ENCODE peak calls at places on chromosomes 11 and 22, in six cellular contexts. One of them, this sample, is unnamed. For H3K4me1, the result is how much of the 10 kb centered on the place peaks cover.

GRCh38 chr11:77590194-77590591 is 440 bp downstream of the AQP11 start:
- DNase-seq in A549: peak
- DNase-seq in neuronal stem cell: peak
- DNase-seq in tibial nerve: no peak
- DNase-seq in pancreas: peak
- DNase-seq in effector memory CD4-positive, alpha-beta T cell: no peak
- DNase-seq in this sample: peak

GRCh38 chr22:42976131-42976530 is 38.8 kb downstream of the PACSIN2 start:
- DNase-seq in A549: no peak
- DNase-seq in pancreas: no peak
- DNase-seq in neuronal stem cell: no peak
- DNase-seq in effector memory CD4-positive, alpha-beta T cell: no peak
- DNase-seq in tibial nerve: no peak
- DNase-seq in this sample: no peak

GRCh38 chr22:48976556-48977535 is 850.8 kb downstream of the BRD1 start:
- DNase-seq in A549: no peak
- DNase-seq in tibial nerve: no peak
- DNase-seq in effector memory CD4-positive, alpha-beta T cell: no peak
- DNase-seq in pancreas: no peak
- DNase-seq in neuronal stem cell: no peak
- DNase-seq in this sample: no peak

GRCh38 chr11:76652989-76653673 is 17.4 kb downstream of the LRRC32 start:
- DNase-seq in A549: no peak
- DNase-seq in pancreas: no peak
- DNase-seq in tibial nerve: peak
- DNase-seq in neuronal stem cell: no peak
- DNase-seq in effector memory CD4-positive, alpha-beta T cell: no peak
- DNase-seq in this sample: no peak

GRCh38 chr22:38957046-38957770 is at the start of gene APOBEC3A:
- DNase-seq in tibial nerve: no peak
- DNase-seq in pancreas: no peak
- DNase-seq in A549: no peak
- DNase-seq in neuronal stem cell: no peak
- DNase-seq in effector memory CD4-positive, alpha-beta T cell: no peak
- DNase-seq in this sample: no peak

GRCh38 chr11:1278766-1279673 is 30.4 kb downstream of the TOLLIP start:
- DNase-seq in tibial nerve: no peak
- DNase-seq in pancreas: peak
- DNase-seq in neuronal stem cell: no peak
- DNase-seq in effector memory CD4-positive, alpha-beta T cell: no peak
- DNase-seq in A549: no peak
- DNase-seq in this sample: no peak

GRCh38 chr11:8631395-8632110 is 37.5 kb upstream of the STK33 start:
- DNase-seq in pancreas: no peak
- DNase-seq in effector memory CD4-positive, alpha-beta T cell: no peak
- DNase-seq in neuronal stem cell: no peak
- DNase-seq in A549: no peak
- DNase-seq in tibial nerve: no peak
- DNase-seq in this sample: peak

GRCh38 chr11:69238562-69239319 is 55.2 kb upstream of the MYEOV start:
- DNase-seq in A549: no peak
- DNase-seq in neuronal stem cell: no peak
- DNase-seq in tibial nerve: no peak
- DNase-seq in effector memory CD4-positive, alpha-beta T cell: no peak
- DNase-seq in pancreas: no peak
- DNase-seq in this sample: no peak

GRCh38 chr22:30637701-30638114 is 2.1 kb downstream of the SLC35E4 start:
- DNase-seq in neuronal stem cell: no peak
- DNase-seq in effector memory CD4-positive, alpha-beta T cell: no peak
- DNase-seq in tibial nerve: no peak
- DNase-seq in A549: no peak
- DNase-seq in pancreas: no peak
- DNase-seq in this sample: no peak

GRCh38 chr11:61516675-61517516 is 8.3 kb downstream of the LRRC10B start:
- DNase-seq in tibial nerve: no peak
- DNase-seq in A549: peak
- DNase-seq in effector memory CD4-positive, alpha-beta T cell: peak
- DNase-seq in pancreas: peak
- DNase-seq in neuronal stem cell: peak
- DNase-seq in this sample: peak

GRCh38 chr11:63869686-63870085 is 30.8 kb downstream of the MARK2 start:
- DNase-seq in tibial nerve: no peak
- DNase-seq in neuronal stem cell: no peak
- DNase-seq in effector memory CD4-positive, alpha-beta T cell: peak
- DNase-seq in pancreas: no peak
- DNase-seq in A549: no peak
- DNase-seq in this sample: no peak
- H3K4me1 ChIP-seq in tibial nerve: under half
- H3K4me1 ChIP-seq in neuronal stem cell: under half
- H3K4me1 ChIP-seq in effector memory CD4-positive, alpha-beta T cell: half or more
- H3K4me1 ChIP-seq in pancreas: half or more
- H3K4me1 ChIP-seq in A549: half or more
- H3K4me1 ChIP-seq in this sample: half or more

DNA sequence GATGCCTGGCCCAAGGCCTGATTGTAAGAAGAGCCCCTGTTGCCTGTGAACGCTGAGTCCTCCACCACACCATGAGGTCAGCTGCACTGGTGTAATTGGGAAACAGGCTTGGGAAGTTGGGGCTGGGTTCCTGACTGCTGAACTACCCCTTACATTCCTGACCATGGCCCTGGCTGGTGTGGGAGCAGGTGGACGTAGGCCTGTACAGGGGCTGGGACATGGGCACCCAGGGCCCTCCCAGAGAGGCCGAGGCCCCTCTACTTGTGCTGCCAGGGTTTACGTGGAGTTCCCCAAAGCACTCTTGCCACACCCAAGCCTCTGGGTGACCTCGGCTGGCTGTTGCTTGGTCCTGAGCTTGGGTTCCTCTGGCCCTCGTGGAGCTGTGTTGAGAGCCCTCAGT is 5.4 kb downstream of the RELT start:
- DNase-seq in A549: no peak
- DNase-seq in pancreas: peak
- DNase-seq in neuronal stem cell: no peak
- DNase-seq in effector memory CD4-positive, alpha-beta T cell: no peak
- DNase-seq in tibial nerve: no peak
- DNase-seq in this sample: no peak
- H3K4me1 ChIP-seq in A549: half or more
- H3K4me1 ChIP-seq in pancreas: under half
- H3K4me1 ChIP-seq in neuronal stem cell: under half
- H3K4me1 ChIP-seq in effector memory CD4-positive, alpha-beta T cell: half or more
- H3K4me1 ChIP-seq in tibial nerve: under half
- H3K4me1 ChIP-seq in this sample: under half

DNA sequence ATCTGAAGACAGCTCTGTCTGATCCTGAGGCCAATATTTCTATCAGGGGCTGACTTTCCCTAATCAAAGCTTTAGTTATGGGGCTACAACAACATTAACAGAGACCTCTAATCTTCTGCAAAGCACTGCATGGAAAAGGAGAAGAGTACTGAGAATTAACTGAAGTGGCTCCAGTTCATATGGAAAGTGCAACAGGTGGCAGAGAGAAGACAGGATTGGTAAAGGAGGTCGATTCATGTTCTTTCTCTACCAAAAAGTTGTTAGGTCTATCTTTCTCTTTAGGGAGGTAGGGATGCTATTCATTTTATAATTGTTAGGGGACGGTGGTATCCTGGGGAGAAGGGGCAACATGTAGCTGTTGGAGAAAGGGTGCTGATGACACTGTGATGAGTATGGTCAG is 232.7 kb upstream of the NARS2 start:
- DNase-seq in pancreas: no peak
- DNase-seq in tibial nerve: no peak
- DNase-seq in effector memory CD4-positive, alpha-beta T cell: no peak
- DNase-seq in A549: no peak
- DNase-seq in neuronal stem cell: no peak
- DNase-seq in this sample: no peak
- H3K4me1 ChIP-seq in pancreas: under half
- H3K4me1 ChIP-seq in tibial nerve: under half
- H3K4me1 ChIP-seq in effector memory CD4-positive, alpha-beta T cell: under half
- H3K4me1 ChIP-seq in A549: under half
- H3K4me1 ChIP-seq in neuronal stem cell: under half
- H3K4me1 ChIP-seq in this sample: under half

DNA sequence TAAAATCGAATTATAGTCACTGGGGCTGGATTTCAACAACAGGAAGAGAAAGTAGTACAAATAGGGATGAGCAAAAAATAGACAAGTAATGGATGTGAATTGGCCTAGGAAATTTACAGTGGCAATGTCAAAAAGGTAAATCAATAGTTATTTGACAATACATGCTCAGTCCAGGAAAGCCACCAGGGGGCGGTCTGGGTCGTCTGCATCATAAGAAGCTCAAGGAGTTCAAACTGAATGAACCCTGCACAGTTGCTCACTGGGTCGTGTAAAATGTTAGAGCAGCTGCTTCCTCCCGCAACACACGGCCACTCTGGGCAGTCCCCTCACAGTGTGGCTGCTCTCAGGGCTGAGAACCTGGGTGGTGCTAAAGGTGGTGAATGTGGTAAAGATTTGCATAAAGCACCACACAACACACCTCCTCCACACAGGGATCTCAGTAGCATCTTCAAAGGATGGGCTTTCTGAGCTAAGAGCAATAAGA is 85.9 kb downstream of the ZNF280B start:
- DNase-seq in tibial nerve: peak
- DNase-seq in neuronal stem cell: peak
- DNase-seq in A549: peak
- DNase-seq in pancreas: no peak
- DNase-seq in effector memory CD4-positive, alpha-beta T cell: no peak
- DNase-seq in this sample: peak
- H3K4me1 ChIP-seq in tibial nerve: under half
- H3K4me1 ChIP-seq in neuronal stem cell: under half
- H3K4me1 ChIP-seq in A549: under half
- H3K4me1 ChIP-seq in pancreas: under half
- H3K4me1 ChIP-seq in effector memory CD4-positive, alpha-beta T cell: under half
- H3K4me1 ChIP-seq in this sample: under half

GRCh38 chr11:2447951-2448650 is 3.3 kb downstream of the KCNQ1 start:
- DNase-seq in A549: no peak
- DNase-seq in effector memory CD4-positive, alpha-beta T cell: no peak
- DNase-seq in neuronal stem cell: no peak
- DNase-seq in pancreas: peak
- DNase-seq in tibial nerve: no peak
- DNase-seq in this sample: no peak
- H3K4me1 ChIP-seq in A549: under half
- H3K4me1 ChIP-seq in effector memory CD4-positive, alpha-beta T cell: under half
- H3K4me1 ChIP-seq in neuronal stem cell: under half
- H3K4me1 ChIP-seq in pancreas: under half
- H3K4me1 ChIP-seq in tibial nerve: under half
- H3K4me1 ChIP-seq in this sample: under half

GRCh38 chr11:66003291-66003690 is 988 bp downstream of the BANF1 start:
- DNase-seq in effector memory CD4-positive, alpha-beta T cell: no peak
- DNase-seq in A549: no peak
- DNase-seq in neuronal stem cell: no peak
- DNase-seq in pancreas: peak
- DNase-seq in tibial nerve: no peak
- DNase-seq in this sample: no peak
- H3K4me1 ChIP-seq in effector memory CD4-positive, alpha-beta T cell: under half
- H3K4me1 ChIP-seq in A549: under half
- H3K4me1 ChIP-seq in neuronal stem cell: under half
- H3K4me1 ChIP-seq in pancreas: under half
- H3K4me1 ChIP-seq in tibial nerve: under half
- H3K4me1 ChIP-seq in this sample: under half

GRCh38 chr11:47512701-47513100 is 40.2 kb downstream of the CELF1 start:
- DNase-seq in tibial nerve: no peak
- DNase-seq in effector memory CD4-positive, alpha-beta T cell: no peak
- DNase-seq in pancreas: no peak
- DNase-seq in A549: no peak
- DNase-seq in neuronal stem cell: no peak
- DNase-seq in this sample: no peak
- H3K4me1 ChIP-seq in tibial nerve: under half
- H3K4me1 ChIP-seq in effector memory CD4-positive, alpha-beta T cell: under half
- H3K4me1 ChIP-seq in pancreas: under half
- H3K4me1 ChIP-seq in A549: half or more
- H3K4me1 ChIP-seq in neuronal stem cell: under half
- H3K4me1 ChIP-seq in this sample: under half

DNA sequence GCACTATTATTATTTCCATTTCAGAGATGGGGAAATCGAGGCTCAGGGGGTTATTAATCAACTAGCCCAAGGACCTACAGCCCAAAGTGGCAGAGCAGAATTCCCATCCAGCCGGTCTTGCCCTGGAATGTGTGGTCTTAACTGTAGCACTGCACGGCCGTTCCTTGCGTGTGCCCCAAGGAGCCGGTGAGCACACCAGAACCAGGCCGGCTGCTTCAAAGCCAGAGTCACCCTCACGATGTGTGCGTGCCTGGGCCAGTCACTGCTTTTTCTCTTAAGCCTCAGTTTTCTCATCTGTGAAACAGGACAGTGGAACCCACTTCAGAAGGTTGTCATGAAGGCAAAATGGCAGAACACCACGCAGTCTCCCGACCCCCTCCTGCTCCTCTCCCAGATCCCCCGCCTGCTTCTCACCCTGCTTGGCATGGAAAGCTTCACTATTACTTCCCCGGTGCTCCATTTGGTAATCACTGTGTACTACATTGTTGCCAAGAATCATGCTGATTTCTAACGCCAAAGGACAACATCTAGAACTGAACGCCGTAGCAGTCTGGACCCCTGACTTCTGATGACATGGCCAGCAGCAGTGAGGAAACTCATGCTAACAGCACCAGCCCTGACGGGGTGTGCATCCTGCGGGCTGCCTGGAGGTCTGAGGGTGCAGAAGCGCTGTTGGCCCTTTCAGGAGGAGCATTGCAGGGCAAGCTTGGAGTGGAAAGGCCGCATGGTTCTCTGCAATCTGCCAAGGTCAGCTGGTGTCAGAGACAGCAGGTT is 106.8 kb upstream of the B3GAT1 start:
- DNase-seq in A549: no peak
- DNase-seq in neuronal stem cell: no peak
- DNase-seq in tibial nerve: no peak
- DNase-seq in effector memory CD4-positive, alpha-beta T cell: no peak
- DNase-seq in pancreas: no peak
- DNase-seq in this sample: no peak
- H3K4me1 ChIP-seq in A549: under half
- H3K4me1 ChIP-seq in neuronal stem cell: under half
- H3K4me1 ChIP-seq in tibial nerve: under half
- H3K4me1 ChIP-seq in effector memory CD4-positive, alpha-beta T cell: under half
- H3K4me1 ChIP-seq in pancreas: under half
- H3K4me1 ChIP-seq in this sample: under half

This sample was measured in adrenal gland.